ENCODE peak calls at places on chromosomes 3 and 15, in nine cellular contexts. I is body of pancreas; U is ascending aorta; N is cardiac muscle cell; A is neural progenitor cell; D is GM23248; V is CD8-positive, alpha-beta memory T cell; K is right cardiac atrium; G is tibial artery. J is an unnamed sample.

GRCh38 chr15:68316061-68316804 is 38.7 kb downstream of the FEM1B start:
- DNase-seq in K (no peak), I (no peak), D (no peak), V (no peak), A (peak), N (peak), U (peak), G (peak), J (peak)

GRCh38 chr15:69036856-69037255 is 22.4 kb downstream of the NOX5 start:
- DNase-seq in I (no peak), N (no peak), U (peak), K (no peak), D (no peak), G (no peak), A (no peak), V (no peak), J (no peak)

GRCh38 chr15:48681274-48681840 is 35.8 kb upstream of the FBN1 start:
- DNase-seq in K (no peak), U (no peak), A (no peak), G (no peak), N (peak), V (no peak), I (no peak), D (peak), J (no peak)

GRCh38 chr15:31932581-31932980 is 97.7 kb upstream of the CHRNA7 start:
- DNase-seq in N (no peak), G (no peak), K (no peak), U (no peak), D (peak), V (no peak), I (no peak), A (no peak), J (no peak)

GRCh38 chr15:35381328-35381727 is 164.6 kb downstream of the DPH6 start:
- DNase-seq in K (no peak), I (no peak), D (no peak), N (no peak), V (no peak), A (no peak), G (no peak), U (no peak), J (no peak)

GRCh38 chr3:64454179-64454578 is 228.9 kb upstream of the PRICKLE2 start:
- DNase-seq in V (no peak), D (peak), N (peak), G (no peak), A (no peak), U (no peak), K (no peak), I (no peak), J (no peak)

GRCh38 chr15:61687124-61687523 is 373.1 kb downstream of the VPS13C start:
- DNase-seq in A (no peak), D (no peak), G (no peak), N (no peak), V (no peak), U (no peak), K (no peak), I (no peak), J (no peak)

GRCh38 chr3:127161236-127161635 is 31.7 kb upstream of the PRR23E start:
- DNase-seq in A (no peak), K (no peak), I (no peak), D (no peak), V (no peak), G (peak), N (no peak), U (no peak), J (no peak)

GRCh38 chr15:74531144-74531811 is 9.7 kb upstream of the ARID3B start:
- DNase-seq in U (no peak), V (no peak), D (peak), A (peak), N (peak), I (no peak), G (no peak), K (no peak), J (no peak)

GRCh38 chr15:80779658-80780415 is 667 bp downstream of the CEMIP start:
- DNase-seq in K (peak), U (no peak), N (peak), V (no peak), I (peak), D (peak), A (peak), G (no peak), J (no peak)

GRCh38 chr15:75578948-75579908 is at the start of gene PTPN9:
- DNase-seq in V (peak), U (peak), K (peak), A (peak), D (peak), I (peak), G (peak), N (peak), J (peak)

GRCh38 chr3:82080261-82080660 is 318.8 kb upstream of the GBE1 start:
- DNase-seq in A (no peak), V (no peak), K (no peak), G (no peak), N (peak), D (peak), I (no peak), U (no peak), J (no peak)

GRCh38 chr3:177144922-177145321 is 52.4 kb downstream of the TBL1XR1 start:
- DNase-seq in A (no peak), D (no peak), I (no peak), N (no peak), G (no peak), K (no peak), V (peak), U (no peak), J (no peak)

GRCh38 chr3:94185753-94186152 is 122.9 kb downstream of the NSUN3 start:
- DNase-seq in G (no peak), N (no peak), V (no peak), A (no peak), K (no peak), D (peak), U (no peak), I (no peak), J (no peak)

GRCh38 chr3:172159962-172160538 is 120.7 kb downstream of the FNDC3B start:
- DNase-seq in K (peak), U (no peak), A (peak), G (peak), N (peak), V (no peak), I (peak), D (peak), J (peak)

GRCh38 chr3:105173972-105174371 is 192.7 kb upstream of the ALCAM start:
- DNase-seq in U (no peak), D (no peak), G (no peak), K (no peak), A (no peak), I (no peak), V (no peak), N (no peak), J (no peak)

GRCh38 chr15:52050416-52050815 is 31.4 kb downstream of the MAPK6 start:
- DNase-seq in N (peak), I (no peak), V (no peak), U (no peak), D (peak), A (no peak), K (no peak), G (no peak), J (no peak)

GRCh38 chr3:182879031-182879611 is 85.8 kb downstream of the ATP11B start:
- DNase-seq in D (peak), A (no peak), I (no peak), V (no peak), G (no peak), K (no peak), N (no peak), U (no peak), J (no peak)

GRCh38 chr15:59553879-59554735 is 57.5 kb upstream of the GCNT3 start:
- DNase-seq in A (no peak), V (no peak), I (no peak), K (no peak), N (peak), U (no peak), G (no peak), D (peak), J (peak)

GRCh38 chr3:69724722-69725435 is 14.4 kb upstream of the MITF start:
- DNase-seq in D (no peak), V (no peak), G (no peak), U (no peak), N (peak), K (no peak), A (no peak), I (peak), J (no peak)

GRCh38 chr15:31486506-31486905 is 159.9 kb downstream of the KLF13 start:
- DNase-seq in D (no peak), A (peak), I (no peak), G (peak), V (no peak), U (no peak), K (no peak), N (no peak), J (no peak)

GRCh38 chr15:73017987-73018386 is 34.3 kb upstream of the NEO1 start:
- DNase-seq in K (no peak), N (peak), V (no peak), U (no peak), A (no peak), D (no peak), I (no peak), G (no peak), J (no peak)

GRCh38 chr3:52272831-52273230 is 5.6 kb downstream of the WDR82 start:
- DNase-seq in G (no peak), D (no peak), I (no peak), K (no peak), V (no peak), N (no peak), A (no peak), U (no peak), J (no peak)
- H3K27ac ChIP-seq in G (no peak), D (no peak), I (no peak), K (no peak), V (peak), N (no peak), A (no peak), U (no peak), J (peak)

GRCh38 chr15:39939487-39940452 is 5.9 kb downstream of the EIF2AK4 start:
- DNase-seq in D (peak), K (peak), U (no peak), G (no peak), I (no peak), N (no peak), V (no peak), A (no peak), J (no peak)
- H3K27ac ChIP-seq in D (no peak), K (no peak), U (peak), G (peak), I (no peak), N (no peak), V (no peak), A (no peak), J (no peak)

GRCh38 chr3:76034652-76035051 is 249.3 kb upstream of the ZNF717 start:
- DNase-seq in A (no peak), G (no peak), N (no peak), K (no peak), D (no peak), I (no peak), V (no peak), U (no peak), J (no peak)

GRCh38 chr3:76040946-76041345 is 255.6 kb upstream of the ZNF717 start:
- DNase-seq in I (no peak), G (no peak), A (no peak), D (peak), U (no peak), V (no peak), K (no peak), N (peak), J (no peak)

GRCh38 chr3:76043746-76044145 is 258.4 kb upstream of the ZNF717 start:
- DNase-seq in U (no peak), I (no peak), K (no peak), N (no peak), G (no peak), V (no peak), A (peak), D (no peak), J (no peak)

GRCh38 chr3:76039431-76039830 is 254.1 kb upstream of the ZNF717 start:
- DNase-seq in K (no peak), D (peak), A (no peak), G (no peak), U (no peak), V (no peak), I (no peak), N (no peak), J (no peak)

DNA sequence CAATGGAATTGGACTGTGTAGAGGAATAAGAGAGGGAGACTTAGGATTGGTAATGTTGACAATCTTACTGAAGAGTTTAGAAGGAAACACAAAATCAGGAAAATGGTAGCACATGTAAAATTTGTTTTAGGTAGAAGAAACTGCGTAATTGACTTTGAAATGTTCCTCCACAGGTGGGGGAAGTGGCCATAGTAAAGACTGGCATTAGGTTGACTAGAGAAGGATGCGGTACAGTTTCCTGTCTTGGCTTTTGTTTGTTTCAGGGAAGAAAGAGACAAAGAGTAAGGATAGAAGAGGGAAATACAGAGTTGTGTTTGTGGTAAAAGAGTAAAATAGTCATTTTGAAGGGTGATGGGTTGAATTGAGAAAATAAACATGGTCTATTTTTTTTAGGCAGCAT is 253.6 kb upstream of the ZNF717 start:
- DNase-seq in A (peak), V (no peak), K (no peak), U (no peak), D (no peak), I (no peak), G (no peak), N (no peak), J (no peak)
- H3K27ac ChIP-seq in A (no peak), V (no peak), K (no peak), U (no peak), D (no peak), I (no peak), G (no peak), N (no peak), J (no peak)

DNA sequence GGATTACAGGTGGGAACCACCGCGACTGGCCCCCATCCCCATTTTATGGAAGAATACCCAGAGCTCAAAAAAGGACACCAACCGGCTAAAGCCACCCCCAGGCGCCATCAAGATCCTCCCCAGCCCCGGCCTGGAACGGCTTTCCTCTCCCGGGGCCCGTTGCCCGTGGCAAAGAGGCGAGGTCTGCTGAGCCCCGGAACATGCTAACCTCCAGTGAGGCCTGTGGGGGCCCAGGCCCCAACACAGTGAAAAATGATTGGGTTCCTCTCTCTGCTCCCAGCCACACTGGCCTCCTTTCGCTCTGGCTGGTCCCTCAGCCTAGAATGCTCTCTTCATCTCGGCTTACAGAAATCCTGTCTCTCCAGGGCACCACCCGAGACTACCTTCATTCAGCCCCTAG is 46.5 kb upstream of the SMAD6 start:
- DNase-seq in A (no peak), V (no peak), U (no peak), I (no peak), K (peak), G (no peak), N (no peak), D (no peak), J (no peak)
- H3K27ac ChIP-seq in A (no peak), V (peak), U (no peak), I (no peak), K (peak), G (peak), N (peak), D (no peak), J (no peak)

J was measured in breast epithelium.